ENCODE peak calls at places on chromosome 13, in six cellular contexts. M, I, S, J, F and B are unnamed samples.

GRCh38 chr13:89932902-89933301 is 1414.6 kb upstream of the MIR17HG start:
- DNase-seq in J (no peak), S (no peak), M (no peak), I (no peak), F (no peak), B (no peak)

GRCh38 chr13:89726690-89727435 is 1620.6 kb upstream of the MIR17HG start:
- DNase-seq in F (no peak), M (no peak), S (peak), I (no peak), J (no peak), B (no peak)

GRCh38 chr13:39777527-39778061 is 122.1 kb downstream of the COG6 start:
- DNase-seq in F (peak), S (peak), M (no peak), J (peak), I (no peak), B (no peak)

GRCh38 chr13:60410299-60410698 is 13.3 kb downstream of the TDRD3 start:
- DNase-seq in J (no peak), M (no peak), S (no peak), I (no peak), F (no peak), B (no peak)

GRCh38 chr13:21420706-21421105 is 38.4 kb downstream of the ZDHHC20 start:
- DNase-seq in F (no peak), J (no peak), S (peak), I (no peak), M (no peak), B (no peak)

GRCh38 chr13:50299546-50300249 is 284.5 kb downstream of the KCNRG start:
- DNase-seq in S (no peak), F (no peak), I (no peak), J (no peak), M (no peak), B (no peak)

GRCh38 chr13:49958321-49958720 is 22.2 kb upstream of the SPRYD7 start:
- DNase-seq in F (no peak), S (peak), I (no peak), M (no peak), J (no peak), B (no peak)

GRCh38 chr13:112522578-112522977 is 65.4 kb downstream of the TUBGCP3 start:
- DNase-seq in J (no peak), M (no peak), I (no peak), S (peak), F (no peak), B (no peak)

GRCh38 chr13:43196171-43196611 is 172.8 kb downstream of the DNAJC15 start:
- DNase-seq in M (no peak), F (no peak), S (peak), I (no peak), J (no peak), B (peak)

GRCh38 chr13:35210234-35210633 is 266.3 kb downstream of the MAB21L1 start:
- DNase-seq in S (no peak), F (no peak), J (no peak), I (no peak), M (no peak), B (no peak)

GRCh38 chr13:29434217-29434940 is 161.1 kb downstream of the SLC7A1 start:
- DNase-seq in J (no peak), S (no peak), M (peak), F (no peak), I (no peak), B (no peak)

GRCh38 chr13:41007359-41008118 is 11.6 kb downstream of the ELF1 start:
- DNase-seq in I (no peak), J (peak), S (peak), F (no peak), M (no peak), B (no peak)

GRCh38 chr13:93715866-93716265 is 489.3 kb downstream of the GPC6 start:
- DNase-seq in J (no peak), F (no peak), I (no peak), M (no peak), S (peak), B (no peak)

GRCh38 chr13:78660130-78660857 is 1.3 kb upstream of the OBI1 start:
- DNase-seq in M (no peak), I (no peak), F (no peak), S (no peak), J (no peak), B (no peak)

GRCh38 chr13:42832341-42833153 is 51.2 kb downstream of the FAM216B start:
- DNase-seq in J (peak), S (peak), F (no peak), M (no peak), I (peak), B (no peak)

GRCh38 chr13:76830805-76831204 is 55.4 kb downstream of the KCTD12 start:
- DNase-seq in I (no peak), F (no peak), M (no peak), J (no peak), S (no peak), B (no peak)

GRCh38 chr13:51923983-51924539 is 62.3 kb downstream of the CCDC70 start:
- DNase-seq in M (no peak), J (peak), F (peak), S (no peak), I (peak), B (no peak)

GRCh38 chr13:43087960-43088580 is 64.7 kb downstream of the DNAJC15 start:
- DNase-seq in J (no peak), F (no peak), M (no peak), S (peak), I (no peak), B (peak)

GRCh38 chr13:24307211-24308067 is 1.9 kb upstream of the C1QTNF9 start:
- DNase-seq in J (no peak), S (no peak), I (peak), M (no peak), F (no peak), B (no peak)

GRCh38 chr13:26538363-26539317 is 18.8 kb upstream of the WASF3 start:
- DNase-seq in S (no peak), F (no peak), M (no peak), I (no peak), J (no peak), B (no peak)

GRCh38 chr13:34577051-34577450 is 365.0 kb upstream of the NBEA start:
- DNase-seq in I (no peak), M (no peak), S (no peak), F (no peak), J (no peak), B (no peak)

GRCh38 chr13:34779171-34779570 is 162.9 kb upstream of the NBEA start:
- DNase-seq in F (no peak), J (peak), S (no peak), I (no peak), M (no peak), B (no peak)

GRCh38 chr13:84430441-84430840 is 548.2 kb upstream of the SLITRK1 start:
- DNase-seq in S (peak), F (no peak), M (no peak), J (no peak), I (no peak), B (no peak)

DNA sequence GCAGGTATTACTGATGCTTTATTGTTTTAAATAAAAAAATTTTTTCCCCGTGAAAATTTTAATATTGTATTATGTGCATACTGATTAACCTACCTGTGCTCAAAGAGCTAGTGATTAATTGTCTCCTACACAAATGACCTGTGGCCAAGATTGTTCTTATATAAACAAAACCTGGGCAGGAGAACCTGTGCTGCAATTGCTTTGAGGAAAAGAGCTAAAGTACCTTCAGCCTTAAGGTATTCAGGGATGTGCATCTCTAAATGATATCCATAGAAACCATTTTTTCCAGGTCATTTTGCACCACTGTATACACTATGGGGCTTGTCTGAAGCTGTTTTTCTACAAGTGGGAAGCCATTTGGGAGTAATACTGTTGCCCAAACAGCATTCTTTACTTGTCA is 1.2 kb downstream of the FRY start:
- DNase-seq in J (no peak), F (no peak), S (no peak), M (no peak), I (no peak), B (no peak)
- H3K4me3 ChIP-seq in J (peak), F (no peak), S (peak), M (no peak), I (no peak), B (no peak)

DNA sequence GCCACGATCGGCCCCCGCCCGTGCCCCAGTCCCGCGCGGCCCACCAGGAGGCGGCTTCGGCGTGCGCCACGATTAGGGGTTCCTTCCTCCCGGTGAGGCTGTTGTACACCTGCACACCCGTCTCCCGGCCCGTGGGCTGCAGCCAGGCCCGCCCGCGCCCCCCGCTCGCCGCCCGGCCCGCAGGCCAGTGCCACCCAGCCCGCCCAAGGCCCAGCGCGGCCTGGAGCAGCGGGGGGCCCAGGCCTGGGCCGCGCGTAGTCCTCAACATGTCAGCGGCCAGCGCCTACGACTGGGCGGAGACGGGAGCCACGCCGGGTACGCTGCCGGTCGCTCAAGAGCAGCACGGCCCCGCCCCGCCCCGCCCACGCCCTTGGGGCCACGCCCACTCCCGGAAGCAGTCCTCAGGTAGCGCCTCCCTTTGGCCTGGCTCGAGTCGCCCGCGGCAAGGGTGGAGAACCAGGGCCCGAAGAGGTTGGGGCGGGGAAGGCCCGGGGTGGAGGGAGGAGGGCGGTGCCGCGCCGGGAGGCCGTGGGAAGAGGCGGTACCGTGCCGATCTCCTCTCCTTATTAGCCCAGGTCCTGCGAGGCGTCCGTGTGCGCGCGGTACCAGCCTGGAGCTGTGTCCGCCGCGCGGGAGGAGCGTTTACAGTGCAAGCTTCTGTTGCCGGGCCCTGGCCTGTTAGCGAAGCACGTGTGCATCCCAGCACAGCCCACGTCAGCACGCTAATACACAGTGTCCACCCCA is at the start of gene CARS2:
- DNase-seq in M (peak), I (peak), J (peak), F (peak), S (peak), B (peak)
- TF ChIP-seq POLR2A in M (peak), I (no peak), J (peak), F (no peak), S (peak), B (peak)

GRCh38 chr13:36530861-36531590 is 98.7 kb downstream of the CCNA1 start:
- DNase-seq in F (no peak), S (no peak), I (no peak), J (peak), M (no peak), B (no peak)
- H3K4me3 ChIP-seq in F (no peak), S (no peak), I (no peak), J (no peak), M (no peak), B (no peak)

GRCh38 chr13:108877300-108877699 is 247.9 kb downstream of the MYO16 start:
- DNase-seq in M (no peak), I (no peak), F (no peak), J (no peak), S (peak), B (no peak)
- TF ChIP-seq POLR2A in M (no peak), I (no peak), F (no peak), J (no peak), S (no peak), B (no peak)